ENCODE peak calls at places on chromosomes 2 and 18, in six cellular contexts. One of them, this sample, is unnamed. For H3K4me1, the result is how much of the 10 kb centered on the place peaks cover.

GRCh38 chr2:202178342-202178958 is 59.9 kb downstream of the SUMO1 start:
- DNase-seq in K562: peak
- DNase-seq in GM23338: peak
- DNase-seq in endothelial cell of umbilical vein: peak
- DNase-seq in suprapubic skin: no peak
- DNase-seq in sigmoid colon: peak
- DNase-seq in this sample: peak

GRCh38 chr18:51383711-51384110 is 186.2 kb upstream of the MEX3C start:
- DNase-seq in K562: no peak
- DNase-seq in GM23338: no peak
- DNase-seq in endothelial cell of umbilical vein: no peak
- DNase-seq in suprapubic skin: no peak
- DNase-seq in sigmoid colon: no peak
- DNase-seq in this sample: no peak

GRCh38 chr2:101697794-101698418 is 399 bp downstream of the MAP4K4 start:
- DNase-seq in K562: peak
- DNase-seq in GM23338: peak
- DNase-seq in endothelial cell of umbilical vein: no peak
- DNase-seq in suprapubic skin: no peak
- DNase-seq in sigmoid colon: no peak
- DNase-seq in this sample: peak

GRCh38 chr2:75224636-75225094 is 25.3 kb upstream of the TACR1 start:
- DNase-seq in K562: no peak
- DNase-seq in GM23338: no peak
- DNase-seq in endothelial cell of umbilical vein: no peak
- DNase-seq in suprapubic skin: no peak
- DNase-seq in sigmoid colon: no peak
- DNase-seq in this sample: no peak

GRCh38 chr2:36596397-36596796 is 1.6 kb downstream of the FEZ2 start:
- DNase-seq in K562: no peak
- DNase-seq in GM23338: no peak
- DNase-seq in endothelial cell of umbilical vein: no peak
- DNase-seq in suprapubic skin: no peak
- DNase-seq in sigmoid colon: no peak
- DNase-seq in this sample: no peak

GRCh38 chr2:105299290-105299689 is 30.2 kb downstream of the TGFBRAP1 start:
- DNase-seq in K562: no peak
- DNase-seq in GM23338: peak
- DNase-seq in endothelial cell of umbilical vein: no peak
- DNase-seq in suprapubic skin: no peak
- DNase-seq in sigmoid colon: no peak
- DNase-seq in this sample: no peak

GRCh38 chr2:181105562-181105961 is 125.2 kb downstream of the UBE2E3 start:
- DNase-seq in K562: no peak
- DNase-seq in GM23338: no peak
- DNase-seq in endothelial cell of umbilical vein: no peak
- DNase-seq in suprapubic skin: no peak
- DNase-seq in sigmoid colon: no peak
- DNase-seq in this sample: no peak

GRCh38 chr2:119136093-119136492 is 22.5 kb downstream of the C1QL2 start:
- DNase-seq in K562: no peak
- DNase-seq in GM23338: no peak
- DNase-seq in endothelial cell of umbilical vein: no peak
- DNase-seq in suprapubic skin: no peak
- DNase-seq in sigmoid colon: no peak
- DNase-seq in this sample: no peak

GRCh38 chr2:120568975-120569268 is 166.7 kb upstream of the GLI2 start:
- DNase-seq in K562: no peak
- DNase-seq in GM23338: no peak
- DNase-seq in endothelial cell of umbilical vein: no peak
- DNase-seq in suprapubic skin: no peak
- DNase-seq in sigmoid colon: no peak
- DNase-seq in this sample: no peak

GRCh38 chr2:71671203-71671602 is 217.8 kb downstream of the DYSF start:
- DNase-seq in K562: no peak
- DNase-seq in GM23338: no peak
- DNase-seq in endothelial cell of umbilical vein: no peak
- DNase-seq in suprapubic skin: no peak
- DNase-seq in sigmoid colon: no peak
- DNase-seq in this sample: no peak

GRCh38 chr2:172088245-172089004 is 3.1 kb downstream of the DLX1 start:
- DNase-seq in K562: no peak
- DNase-seq in GM23338: peak
- DNase-seq in endothelial cell of umbilical vein: no peak
- DNase-seq in suprapubic skin: no peak
- DNase-seq in sigmoid colon: peak
- DNase-seq in this sample: no peak

GRCh38 chr2:132503621-132504200 is 87.1 kb downstream of the GPR39 start:
- DNase-seq in K562: no peak
- DNase-seq in GM23338: no peak
- DNase-seq in endothelial cell of umbilical vein: no peak
- DNase-seq in suprapubic skin: no peak
- DNase-seq in sigmoid colon: no peak
- DNase-seq in this sample: peak

GRCh38 chr2:218985325-218986091 is 524 bp upstream of the FEV start:
- DNase-seq in K562: peak
- DNase-seq in GM23338: peak
- DNase-seq in endothelial cell of umbilical vein: no peak
- DNase-seq in suprapubic skin: no peak
- DNase-seq in sigmoid colon: peak
- DNase-seq in this sample: no peak

GRCh38 chr18:2536493-2536892 is 34.8 kb downstream of the METTL4 start:
- DNase-seq in K562: no peak
- DNase-seq in GM23338: no peak
- DNase-seq in endothelial cell of umbilical vein: no peak
- DNase-seq in suprapubic skin: no peak
- DNase-seq in sigmoid colon: no peak
- DNase-seq in this sample: no peak

GRCh38 chr18:56165601-56166355 is 472.6 kb downstream of the TXNL1 start:
- DNase-seq in K562: no peak
- DNase-seq in GM23338: no peak
- DNase-seq in endothelial cell of umbilical vein: no peak
- DNase-seq in suprapubic skin: no peak
- DNase-seq in sigmoid colon: no peak
- DNase-seq in this sample: no peak

GRCh38 chr18:34772887-34773286 is 62.8 kb downstream of the DTNA start:
- DNase-seq in K562: no peak
- DNase-seq in GM23338: no peak
- DNase-seq in endothelial cell of umbilical vein: peak
- DNase-seq in suprapubic skin: no peak
- DNase-seq in sigmoid colon: no peak
- DNase-seq in this sample: no peak

GRCh38 chr2:11071207-11071606 is 84.1 kb upstream of the SLC66A3 start:
- DNase-seq in K562: peak
- DNase-seq in GM23338: peak
- DNase-seq in endothelial cell of umbilical vein: no peak
- DNase-seq in suprapubic skin: no peak
- DNase-seq in sigmoid colon: no peak
- DNase-seq in this sample: peak

GRCh38 chr18:34977787-34978532 is 63.3 kb upstream of the MAPRE2 start:
- DNase-seq in K562: peak
- DNase-seq in GM23338: peak
- DNase-seq in endothelial cell of umbilical vein: peak
- DNase-seq in suprapubic skin: peak
- DNase-seq in sigmoid colon: peak
- DNase-seq in this sample: peak

GRCh38 chr2:50535971-50536759 is 495.8 kb downstream of the NRXN1 start:
- DNase-seq in K562: no peak
- DNase-seq in GM23338: peak
- DNase-seq in endothelial cell of umbilical vein: no peak
- DNase-seq in suprapubic skin: no peak
- DNase-seq in sigmoid colon: no peak
- DNase-seq in this sample: no peak

GRCh38 chr18:43662657-43663056 is 385.4 kb upstream of the SYT4 start:
- DNase-seq in K562: no peak
- DNase-seq in GM23338: no peak
- DNase-seq in endothelial cell of umbilical vein: no peak
- DNase-seq in suprapubic skin: no peak
- DNase-seq in sigmoid colon: no peak
- DNase-seq in this sample: no peak

GRCh38 chr2:56680971-56681631 is 497.3 kb downstream of the CCDC85A start:
- DNase-seq in K562: no peak
- DNase-seq in GM23338: no peak
- DNase-seq in endothelial cell of umbilical vein: peak
- DNase-seq in suprapubic skin: no peak
- DNase-seq in sigmoid colon: no peak
- DNase-seq in this sample: no peak
- TF ChIP-seq POLR2AphosphoS5 in K562: no peak
- TF ChIP-seq POLR2AphosphoS5 in GM23338: no peak
- TF ChIP-seq POLR2AphosphoS5 in endothelial cell of umbilical vein: no peak
- TF ChIP-seq POLR2AphosphoS5 in suprapubic skin: no peak
- TF ChIP-seq POLR2AphosphoS5 in sigmoid colon: no peak
- TF ChIP-seq POLR2AphosphoS5 in this sample: no peak

GRCh38 chr18:10515456-10515855 is 10.4 kb upstream of the NAPG start:
- DNase-seq in K562: no peak
- DNase-seq in GM23338: no peak
- DNase-seq in endothelial cell of umbilical vein: no peak
- DNase-seq in suprapubic skin: no peak
- DNase-seq in sigmoid colon: no peak
- DNase-seq in this sample: no peak
- H3K4me1 ChIP-seq in K562: under half
- H3K4me1 ChIP-seq in GM23338: under half
- H3K4me1 ChIP-seq in endothelial cell of umbilical vein: under half
- H3K4me1 ChIP-seq in suprapubic skin: half or more
- H3K4me1 ChIP-seq in sigmoid colon: under half
- H3K4me1 ChIP-seq in this sample: under half

GRCh38 chr2:149765636-149766035 is 178.1 kb upstream of the MMADHC start:
- DNase-seq in K562: no peak
- DNase-seq in GM23338: no peak
- DNase-seq in endothelial cell of umbilical vein: no peak
- DNase-seq in suprapubic skin: no peak
- DNase-seq in sigmoid colon: no peak
- DNase-seq in this sample: no peak
- H3K27ac ChIP-seq in K562: no peak
- H3K27ac ChIP-seq in GM23338: no peak
- H3K27ac ChIP-seq in endothelial cell of umbilical vein: no peak
- H3K27ac ChIP-seq in suprapubic skin: no peak
- H3K27ac ChIP-seq in sigmoid colon: no peak
- H3K27ac ChIP-seq in this sample: no peak

GRCh38 chr2:115290478-115290877 is 848.0 kb downstream of the DPP10 start:
- DNase-seq in K562: no peak
- DNase-seq in GM23338: no peak
- DNase-seq in endothelial cell of umbilical vein: no peak
- DNase-seq in suprapubic skin: no peak
- DNase-seq in sigmoid colon: no peak
- DNase-seq in this sample: no peak

GRCh38 chr2:115294999-115295398 is 852.6 kb downstream of the DPP10 start:
- DNase-seq in K562: no peak
- DNase-seq in GM23338: peak
- DNase-seq in endothelial cell of umbilical vein: no peak
- DNase-seq in suprapubic skin: no peak
- DNase-seq in sigmoid colon: no peak
- DNase-seq in this sample: no peak

GRCh38 chr2:115297056-115297455 is 854.6 kb downstream of the DPP10 start:
- DNase-seq in K562: no peak
- DNase-seq in GM23338: no peak
- DNase-seq in endothelial cell of umbilical vein: no peak
- DNase-seq in suprapubic skin: no peak
- DNase-seq in sigmoid colon: no peak
- DNase-seq in this sample: no peak

DNA sequence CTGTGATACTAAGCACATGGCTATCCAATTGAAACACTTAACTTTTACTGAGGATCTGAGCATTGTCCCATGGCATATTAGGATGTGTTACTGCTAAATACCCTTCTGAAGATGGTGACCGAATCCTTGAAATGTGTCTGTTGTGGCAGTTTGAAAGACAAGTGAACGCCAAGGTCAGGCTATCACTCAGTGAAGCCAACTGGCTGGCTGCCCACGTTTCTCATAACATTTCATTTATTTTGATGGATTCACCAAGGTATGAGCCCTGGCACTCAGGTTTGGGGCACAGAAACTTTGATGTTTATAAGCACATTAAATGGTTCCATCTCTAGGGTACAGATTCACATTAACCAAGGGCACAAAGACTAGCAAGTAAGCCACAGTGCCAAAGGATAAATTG is 850.3 kb downstream of the DPP10 start:
- DNase-seq in K562: no peak
- DNase-seq in GM23338: no peak
- DNase-seq in endothelial cell of umbilical vein: no peak
- DNase-seq in suprapubic skin: no peak
- DNase-seq in sigmoid colon: no peak
- DNase-seq in this sample: no peak
- TF ChIP-seq POLR2AphosphoS5 in K562: no peak
- TF ChIP-seq POLR2AphosphoS5 in GM23338: no peak
- TF ChIP-seq POLR2AphosphoS5 in endothelial cell of umbilical vein: no peak
- TF ChIP-seq POLR2AphosphoS5 in suprapubic skin: no peak
- TF ChIP-seq POLR2AphosphoS5 in sigmoid colon: no peak
- TF ChIP-seq POLR2AphosphoS5 in this sample: no peak

This sample was measured in transverse colon.